ENCODE peak calls at places on chromosomes 7 and 10, in six cellular contexts. One of them, this sample, is unnamed.

GRCh38 chr10:121494296-121494695 is 103.9 kb downstream of the FGFR2 start:
- DNase-seq in K562: no peak
- DNase-seq in HepG2: no peak
- DNase-seq in H1: no peak
- DNase-seq in SK-N-SH: no peak
- DNase-seq in HL-60: no peak
- DNase-seq in this sample: no peak

GRCh38 chr7:44119829-44120380 is 3.4 kb downstream of the POLD2 start:
- DNase-seq in SK-N-SH: no peak
- DNase-seq in HL-60: no peak
- DNase-seq in K562: no peak
- DNase-seq in H1: no peak
- DNase-seq in HepG2: no peak
- DNase-seq in this sample: no peak

GRCh38 chr10:90394306-90394705 is 463.5 kb downstream of the HTR7 start:
- DNase-seq in SK-N-SH: no peak
- DNase-seq in H1: no peak
- DNase-seq in HepG2: no peak
- DNase-seq in K562: no peak
- DNase-seq in HL-60: no peak
- DNase-seq in this sample: no peak

GRCh38 chr7:90825779-90826178 is 229.7 kb downstream of the CDK14 start:
- DNase-seq in K562: no peak
- DNase-seq in HL-60: no peak
- DNase-seq in SK-N-SH: no peak
- DNase-seq in H1: no peak
- DNase-seq in HepG2: no peak
- DNase-seq in this sample: no peak

GRCh38 chr10:88989824-88990527 is 622 bp upstream of the FAS start:
- DNase-seq in SK-N-SH: no peak
- DNase-seq in K562: no peak
- DNase-seq in HL-60: no peak
- DNase-seq in HepG2: no peak
- DNase-seq in H1: no peak
- DNase-seq in this sample: no peak

GRCh38 chr10:3040069-3040468 is 27.3 kb upstream of the PFKP start:
- DNase-seq in H1: no peak
- DNase-seq in HepG2: no peak
- DNase-seq in K562: no peak
- DNase-seq in HL-60: no peak
- DNase-seq in SK-N-SH: no peak
- DNase-seq in this sample: no peak

GRCh38 chr10:23404461-23404980 is 34.4 kb upstream of the OTUD1 start:
- DNase-seq in SK-N-SH: no peak
- DNase-seq in H1: no peak
- DNase-seq in HepG2: no peak
- DNase-seq in HL-60: no peak
- DNase-seq in K562: no peak
- DNase-seq in this sample: no peak

GRCh38 chr10:19012111-19012510 is 36.5 kb upstream of the MALRD1 start:
- DNase-seq in SK-N-SH: no peak
- DNase-seq in HepG2: no peak
- DNase-seq in K562: no peak
- DNase-seq in H1: no peak
- DNase-seq in HL-60: no peak
- DNase-seq in this sample: no peak

GRCh38 chr7:27128776-27129728 is 1.5 kb downstream of the HOXA4 start:
- DNase-seq in HepG2: no peak
- DNase-seq in HL-60: no peak
- DNase-seq in SK-N-SH: no peak
- DNase-seq in H1: no peak
- DNase-seq in K562: no peak
- DNase-seq in this sample: no peak
- TF ChIP-seq GABPA in HepG2: no peak
- TF ChIP-seq GABPA in HL-60: no peak
- TF ChIP-seq GABPA in SK-N-SH: no peak
- TF ChIP-seq GABPA in H1: no peak
- TF ChIP-seq GABPA in K562: no peak
- TF ChIP-seq GABPA in this sample: no peak

GRCh38 chr10:77969029-77969635 is 42.6 kb upstream of the DLG5 start:
- DNase-seq in SK-N-SH: no peak
- DNase-seq in HepG2: no peak
- DNase-seq in HL-60: no peak
- DNase-seq in H1: no peak
- DNase-seq in K562: peak
- DNase-seq in this sample: no peak
- TF ChIP-seq GABPA in SK-N-SH: no peak
- TF ChIP-seq GABPA in HepG2: no peak
- TF ChIP-seq GABPA in HL-60: no peak
- TF ChIP-seq GABPA in H1: no peak
- TF ChIP-seq GABPA in K562: no peak
- TF ChIP-seq GABPA in this sample: no peak

GRCh38 chr10:10830316-10831061 is 187.2 kb upstream of the CELF2 start:
- DNase-seq in HepG2: no peak
- DNase-seq in SK-N-SH: no peak
- DNase-seq in K562: no peak
- DNase-seq in H1: no peak
- DNase-seq in HL-60: no peak
- DNase-seq in this sample: no peak

GRCh38 chr10:10819206-10819856 is 198.3 kb upstream of the CELF2 start:
- DNase-seq in H1: no peak
- DNase-seq in K562: no peak
- DNase-seq in HL-60: no peak
- DNase-seq in SK-N-SH: no peak
- DNase-seq in HepG2: no peak
- DNase-seq in this sample: no peak

GRCh38 chr10:10826125-10826524 is 191.5 kb upstream of the CELF2 start:
- DNase-seq in SK-N-SH: no peak
- DNase-seq in HepG2: no peak
- DNase-seq in H1: no peak
- DNase-seq in HL-60: no peak
- DNase-seq in K562: no peak
- DNase-seq in this sample: no peak

GRCh38 chr10:10821926-10822325 is 195.7 kb upstream of the CELF2 start:
- DNase-seq in SK-N-SH: no peak
- DNase-seq in K562: no peak
- DNase-seq in HepG2: no peak
- DNase-seq in H1: no peak
- DNase-seq in HL-60: no peak
- DNase-seq in this sample: no peak

GRCh38 chr10:10824611-10825148 is 193.0 kb upstream of the CELF2 start:
- DNase-seq in K562: no peak
- DNase-seq in SK-N-SH: no peak
- DNase-seq in H1: no peak
- DNase-seq in HL-60: no peak
- DNase-seq in HepG2: no peak
- DNase-seq in this sample: no peak
- TF ChIP-seq GABPA in K562: no peak
- TF ChIP-seq GABPA in SK-N-SH: no peak
- TF ChIP-seq GABPA in H1: no peak
- TF ChIP-seq GABPA in HL-60: no peak
- TF ChIP-seq GABPA in HepG2: no peak
- TF ChIP-seq GABPA in this sample: no peak

DNA sequence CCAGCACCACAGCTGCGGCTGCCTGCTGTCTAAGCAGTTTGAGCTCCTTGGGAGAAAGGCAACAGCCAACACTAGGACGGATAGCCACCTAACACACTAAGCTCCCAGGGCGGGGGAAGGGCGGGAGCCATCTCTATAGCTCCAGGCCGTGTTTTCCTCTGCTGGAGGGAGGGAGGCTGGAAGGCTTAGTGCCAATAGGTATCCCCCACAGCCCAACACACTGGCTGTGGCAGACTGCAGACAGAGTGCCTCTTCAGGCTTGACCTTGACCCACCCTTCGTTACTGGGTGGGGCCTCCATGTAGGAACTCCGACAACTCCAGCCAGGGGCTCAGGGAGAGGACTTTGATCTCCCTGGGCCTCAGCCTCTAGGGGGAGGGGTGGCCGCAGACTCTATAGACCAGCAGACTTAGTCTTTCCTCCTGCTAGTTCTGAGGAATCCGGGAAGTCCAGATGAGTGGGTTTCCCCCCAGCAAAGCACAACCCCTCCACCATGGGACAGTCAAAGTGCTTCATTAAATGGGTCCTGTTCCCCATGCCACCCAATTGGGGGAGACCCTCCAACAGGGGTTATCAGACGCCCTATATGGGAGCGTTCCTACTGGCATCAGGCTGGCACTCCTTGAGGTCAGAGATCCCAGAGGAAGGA is 314.4 kb upstream of the MKI67 start:
- DNase-seq in HL-60: no peak
- DNase-seq in SK-N-SH: no peak
- DNase-seq in HepG2: no peak
- DNase-seq in K562: no peak
- DNase-seq in H1: no peak
- DNase-seq in this sample: no peak
- TF ChIP-seq GABPA in HL-60: no peak
- TF ChIP-seq GABPA in SK-N-SH: no peak
- TF ChIP-seq GABPA in HepG2: no peak
- TF ChIP-seq GABPA in K562: no peak
- TF ChIP-seq GABPA in H1: no peak
- TF ChIP-seq GABPA in this sample: no peak

GRCh38 chr10:5551531-5552375 is 27.0 kb downstream of the CALML3 start:
- DNase-seq in K562: peak
- DNase-seq in H1: no peak
- DNase-seq in HepG2: no peak
- DNase-seq in HL-60: no peak
- DNase-seq in SK-N-SH: no peak
- DNase-seq in this sample: peak
- TF ChIP-seq GABPA in K562: no peak
- TF ChIP-seq GABPA in H1: no peak
- TF ChIP-seq GABPA in HepG2: no peak
- TF ChIP-seq GABPA in HL-60: no peak
- TF ChIP-seq GABPA in SK-N-SH: no peak
- TF ChIP-seq GABPA in this sample: no peak

DNA sequence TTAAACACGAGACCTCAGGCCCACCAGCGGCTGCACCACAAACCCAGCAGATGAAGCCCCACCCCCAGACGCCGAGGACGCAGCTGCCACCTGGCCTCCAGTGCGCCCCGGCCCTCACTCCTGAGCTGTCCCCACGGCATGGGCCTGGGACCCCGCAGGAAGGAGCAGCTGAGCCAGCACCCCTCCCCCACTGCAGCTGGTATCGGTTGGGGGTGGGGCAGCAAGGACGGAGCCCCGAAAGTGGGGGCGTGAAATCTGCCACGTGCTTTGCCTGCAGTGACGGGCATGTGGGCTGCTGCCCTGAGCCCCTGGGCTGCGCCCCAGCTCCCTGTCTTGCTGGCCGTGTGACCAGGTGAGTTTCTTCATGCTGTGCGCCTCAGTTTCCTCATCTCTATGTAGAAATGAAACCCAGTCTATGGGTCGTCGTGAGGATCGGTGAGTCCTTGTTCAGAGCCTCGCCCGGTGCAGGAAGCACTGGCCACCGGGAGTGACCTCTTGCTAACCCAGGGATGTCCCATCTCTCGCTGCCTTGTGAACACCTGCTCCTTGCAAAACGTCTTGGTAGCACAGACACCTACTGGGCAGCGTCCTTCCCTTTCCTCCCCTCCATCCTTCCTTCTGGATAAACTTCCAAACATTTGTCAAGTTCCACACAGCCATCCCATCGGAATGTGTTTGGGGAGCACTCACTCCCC is 32.0 kb downstream of the CFAP46 start:
- DNase-seq in HepG2: no peak
- DNase-seq in HL-60: no peak
- DNase-seq in H1: no peak
- DNase-seq in K562: no peak
- DNase-seq in SK-N-SH: no peak
- DNase-seq in this sample: no peak
- TF ChIP-seq GABPA in HepG2: no peak
- TF ChIP-seq GABPA in HL-60: no peak
- TF ChIP-seq GABPA in H1: no peak
- TF ChIP-seq GABPA in K562: no peak
- TF ChIP-seq GABPA in SK-N-SH: no peak
- TF ChIP-seq GABPA in this sample: no peak